ENCODE peak calls at places on chromosomes 3 and 15, in five cellular contexts. One of them, this sample, is unnamed.

GRCh38 chr3:135965506-135966348 is at the start of gene PPP2R3A:
- DNase-seq in neural progenitor cell: peak; percentile 98
- DNase-seq in HCT116: peak; percentile 64
- DNase-seq in PC-3: peak; percentile 69
- DNase-seq in MM.1S: peak; percentile 73
- DNase-seq in this sample: peak; percentile 91

GRCh38 chr3:186810597-186810996 is 4.3 kb upstream of the RFC4 start:
- DNase-seq in neural progenitor cell: no peak
- DNase-seq in HCT116: no peak
- DNase-seq in PC-3: no peak
- DNase-seq in MM.1S: no peak
- DNase-seq in this sample: no peak

GRCh38 chr15:42157981-42158765 is 1.7 kb upstream of the PLA2G4F start:
- DNase-seq in neural progenitor cell: no peak
- DNase-seq in HCT116: no peak
- DNase-seq in PC-3: peak; percentile 13
- DNase-seq in MM.1S: no peak
- DNase-seq in this sample: peak; percentile 88

GRCh38 chr3:101963902-101964362 is 114.6 kb downstream of the NFKBIZ start:
- DNase-seq in neural progenitor cell: no peak
- DNase-seq in HCT116: no peak
- DNase-seq in PC-3: peak; percentile 82
- DNase-seq in MM.1S: no peak
- DNase-seq in this sample: peak; percentile 86

GRCh38 chr15:51907136-51907862 is 64.3 kb downstream of the LEO1 start:
- DNase-seq in neural progenitor cell: no peak
- DNase-seq in HCT116: peak; percentile 96
- DNase-seq in PC-3: peak; percentile 98
- DNase-seq in MM.1S: no peak
- DNase-seq in this sample: peak; percentile 61

GRCh38 chr15:81380203-81380602 is 6.2 kb upstream of the TMC3 start:
- DNase-seq in neural progenitor cell: no peak
- DNase-seq in HCT116: no peak
- DNase-seq in PC-3: no peak
- DNase-seq in MM.1S: no peak
- DNase-seq in this sample: no peak

GRCh38 chr3:182436547-182436946 is 356.8 kb upstream of the ATP11B start:
- DNase-seq in neural progenitor cell: no peak
- DNase-seq in HCT116: no peak
- DNase-seq in PC-3: peak; percentile 83
- DNase-seq in MM.1S: no peak
- DNase-seq in this sample: no peak

GRCh38 chr3:171813897-171814460 is 3.7 kb upstream of the PLD1 start:
- DNase-seq in neural progenitor cell: no peak
- DNase-seq in HCT116: no peak
- DNase-seq in PC-3: no peak
- DNase-seq in MM.1S: no peak
- DNase-seq in this sample: peak; percentile 48

GRCh38 chr3:44948239-44948638 is 27.7 kb downstream of the ZDHHC3 start:
- DNase-seq in neural progenitor cell: no peak
- DNase-seq in HCT116: no peak
- DNase-seq in PC-3: no peak
- DNase-seq in MM.1S: no peak
- DNase-seq in this sample: no peak

GRCh38 chr3:188568750-188569149 is 414.8 kb downstream of the LPP start:
- DNase-seq in neural progenitor cell: no peak
- DNase-seq in HCT116: no peak
- DNase-seq in PC-3: no peak
- DNase-seq in MM.1S: no peak
- DNase-seq in this sample: peak; percentile 30

GRCh38 chr15:67158367-67158766 is 93.0 kb downstream of the SMAD3 start:
- DNase-seq in neural progenitor cell: no peak
- DNase-seq in HCT116: no peak
- DNase-seq in PC-3: no peak
- DNase-seq in MM.1S: no peak
- DNase-seq in this sample: no peak
- H3K9ac ChIP-seq in neural progenitor cell: no peak overlapping the region
- H3K9ac ChIP-seq in HCT116: no peak overlapping the region
- H3K9ac ChIP-seq in PC-3: no peak overlapping the region
- H3K9ac ChIP-seq in MM.1S: no peak overlapping the region
- H3K9ac ChIP-seq in this sample: no peak overlapping the region

GRCh38 chr3:66304293-66304692 is 83.5 kb downstream of the SLC25A26 start:
- DNase-seq in neural progenitor cell: no peak
- DNase-seq in HCT116: no peak
- DNase-seq in PC-3: no peak
- DNase-seq in MM.1S: no peak
- DNase-seq in this sample: no peak

GRCh38 chr3:66302288-66302687 is 81.5 kb downstream of the SLC25A26 start:
- DNase-seq in neural progenitor cell: no peak
- DNase-seq in HCT116: no peak
- DNase-seq in PC-3: no peak
- DNase-seq in MM.1S: no peak
- DNase-seq in this sample: peak; percentile 15

GRCh38 chr3:66299893-66300292 is 79.1 kb downstream of the SLC25A26 start:
- DNase-seq in neural progenitor cell: no peak
- DNase-seq in HCT116: no peak
- DNase-seq in PC-3: no peak
- DNase-seq in MM.1S: no peak
- DNase-seq in this sample: no peak

GRCh38 chr3:66298591-66298990 is 77.8 kb downstream of the SLC25A26 start:
- DNase-seq in neural progenitor cell: no peak
- DNase-seq in HCT116: no peak
- DNase-seq in PC-3: no peak
- DNase-seq in MM.1S: peak; percentile 18
- DNase-seq in this sample: no peak

DNA sequence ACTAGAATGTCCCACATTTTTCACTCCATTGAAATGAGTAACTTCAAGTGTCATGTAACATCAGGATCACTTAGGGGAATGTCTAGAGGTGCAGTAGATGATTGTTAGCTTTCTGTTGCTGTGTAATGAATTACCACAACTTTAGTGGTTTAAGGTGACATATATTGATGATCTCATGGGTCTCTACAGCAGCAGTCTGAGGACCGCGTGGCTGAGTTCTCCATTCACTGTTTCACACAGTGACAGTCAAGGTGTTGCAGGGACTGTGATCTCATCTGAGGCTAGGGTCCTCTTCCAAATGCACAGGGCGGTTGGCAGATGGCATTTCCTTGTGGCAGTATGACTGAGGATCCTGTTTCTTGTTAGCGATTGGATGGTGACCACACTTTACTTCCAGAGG is 82.8 kb downstream of the SLC25A26 start:
- DNase-seq in neural progenitor cell: no peak
- DNase-seq in HCT116: no peak
- DNase-seq in PC-3: no peak
- DNase-seq in MM.1S: no peak
- DNase-seq in this sample: no peak
- TF ChIP-seq EZH2phosphoT487 in neural progenitor cell: no peak
- TF ChIP-seq EZH2phosphoT487 in HCT116: no peak
- TF ChIP-seq EZH2phosphoT487 in PC-3: no peak
- TF ChIP-seq EZH2phosphoT487 in MM.1S: no peak
- TF ChIP-seq EZH2phosphoT487 in this sample: no peak

DNA sequence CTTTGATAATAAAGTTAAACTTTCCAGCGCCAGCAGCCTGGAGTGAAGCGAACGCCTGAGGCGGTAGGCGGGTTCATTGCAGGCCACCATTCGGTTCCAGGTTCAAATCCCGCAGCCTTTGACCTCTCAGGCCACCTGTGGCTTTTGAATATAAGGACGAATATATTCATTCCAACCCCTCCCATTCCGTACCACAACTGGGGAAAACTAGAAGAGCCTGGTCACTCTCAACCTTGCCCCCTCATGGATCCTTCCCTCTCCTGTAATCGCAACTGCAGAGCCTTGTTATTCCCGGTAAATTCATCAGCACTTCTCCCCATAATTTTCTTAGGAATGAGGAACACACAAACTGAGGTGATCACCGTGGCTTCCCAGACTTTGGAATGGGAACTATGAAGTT is 35.2 kb downstream of the ZIC4 start:
- DNase-seq in neural progenitor cell: no peak
- DNase-seq in HCT116: no peak
- DNase-seq in PC-3: no peak
- DNase-seq in MM.1S: no peak
- DNase-seq in this sample: no peak
- H3K27me3 ChIP-seq in neural progenitor cell: peaks cover 100% of the 10 kb centered on the region
- H3K27me3 ChIP-seq in HCT116: peaks cover 6% of the 10 kb centered on the region
- H3K27me3 ChIP-seq in PC-3: peaks cover 92% of the 10 kb centered on the region
- H3K27me3 ChIP-seq in MM.1S: no peaks in the 10 kb centered on the region
- H3K27me3 ChIP-seq in this sample: peaks cover 94% of the 10 kb centered on the region

GRCh38 chr15:63093486-63094205 is 28.0 kb upstream of the LACTB start:
- DNase-seq in neural progenitor cell: peak; percentile 87
- DNase-seq in HCT116: peak; percentile 65
- DNase-seq in PC-3: peak; percentile 74
- DNase-seq in MM.1S: peak; percentile 63
- DNase-seq in this sample: peak; percentile 82
- H3K9ac ChIP-seq in neural progenitor cell: no peak overlapping the region
- H3K9ac ChIP-seq in HCT116: no peak overlapping the region
- H3K9ac ChIP-seq in PC-3: no peak overlapping the region
- H3K9ac ChIP-seq in MM.1S: no peak overlapping the region
- H3K9ac ChIP-seq in this sample: peak overlapping the region; percentile 42

GRCh38 chr3:15204005-15204404 is 2.0 kb upstream of the CAPN7 start:
- DNase-seq in neural progenitor cell: peak; percentile 7
- DNase-seq in HCT116: no peak
- DNase-seq in PC-3: peak; percentile 77
- DNase-seq in MM.1S: no peak
- DNase-seq in this sample: peak; percentile 75
- TF ChIP-seq EZH2phosphoT487 in neural progenitor cell: no peak
- TF ChIP-seq EZH2phosphoT487 in HCT116: no peak
- TF ChIP-seq EZH2phosphoT487 in PC-3: no peak
- TF ChIP-seq EZH2phosphoT487 in MM.1S: no peak
- TF ChIP-seq EZH2phosphoT487 in this sample: no peak

GRCh38 chr15:36883705-36884355 is 216.5 kb downstream of the MEIS2 start:
- DNase-seq in neural progenitor cell: peak; percentile 97
- DNase-seq in HCT116: peak; percentile 63
- DNase-seq in PC-3: peak; percentile 88
- DNase-seq in MM.1S: peak; percentile 81
- DNase-seq in this sample: peak; percentile 93
- H3K27me3 ChIP-seq in neural progenitor cell: peaks cover 100% of the 10 kb centered on the region
- H3K27me3 ChIP-seq in HCT116: no peaks in the 10 kb centered on the region
- H3K27me3 ChIP-seq in PC-3: peaks cover 45% of the 10 kb centered on the region
- H3K27me3 ChIP-seq in MM.1S: peaks cover 8% of the 10 kb centered on the region
- H3K27me3 ChIP-seq in this sample: peaks cover 11% of the 10 kb centered on the region

GRCh38 chr15:63088532-63089245 is 33.0 kb upstream of the LACTB start:
- DNase-seq in neural progenitor cell: no peak
- DNase-seq in HCT116: no peak
- DNase-seq in PC-3: no peak
- DNase-seq in MM.1S: no peak
- DNase-seq in this sample: no peak

GRCh38 chr15:63091679-63092078 is 30.0 kb upstream of the LACTB start:
- DNase-seq in neural progenitor cell: no peak
- DNase-seq in HCT116: no peak
- DNase-seq in PC-3: no peak
- DNase-seq in MM.1S: no peak
- DNase-seq in this sample: no peak

GRCh38 chr15:63089260-63090043 is 32.2 kb upstream of the LACTB start:
- DNase-seq in neural progenitor cell: no peak
- DNase-seq in HCT116: no peak
- DNase-seq in PC-3: peak; percentile 34
- DNase-seq in MM.1S: no peak
- DNase-seq in this sample: peak; percentile 96

GRCh38 chr15:63090502-63091286 is 31.0 kb upstream of the LACTB start:
- DNase-seq in neural progenitor cell: no peak
- DNase-seq in HCT116: no peak
- DNase-seq in PC-3: no peak
- DNase-seq in MM.1S: no peak
- DNase-seq in this sample: no peak

DNA sequence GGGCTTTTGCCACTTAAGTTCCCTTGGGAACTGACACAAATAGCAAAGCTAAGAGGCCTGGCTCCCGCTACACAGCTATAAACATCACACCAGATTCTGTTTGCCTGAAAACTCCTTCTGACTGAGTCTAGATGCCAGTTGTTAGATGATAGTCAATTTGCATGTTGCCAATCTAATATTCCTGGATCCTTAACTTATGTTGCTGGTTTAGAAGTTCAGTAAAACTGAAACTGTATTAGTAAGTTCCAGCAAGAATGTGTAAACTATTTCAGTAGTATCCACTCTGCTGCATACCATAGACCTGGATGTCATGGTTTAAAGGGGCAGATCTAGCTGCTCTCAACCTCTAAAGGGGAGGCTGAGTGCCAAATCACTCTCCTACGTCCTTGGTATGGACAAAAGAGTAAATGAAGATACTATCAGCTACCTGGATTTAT is 27.1 kb upstream of the LACTB start:
- DNase-seq in neural progenitor cell: no peak
- DNase-seq in HCT116: no peak
- DNase-seq in PC-3: no peak
- DNase-seq in MM.1S: no peak
- DNase-seq in this sample: peak; percentile 81
- H3K9ac ChIP-seq in neural progenitor cell: no peak overlapping the region
- H3K9ac ChIP-seq in HCT116: no peak overlapping the region
- H3K9ac ChIP-seq in PC-3: no peak overlapping the region
- H3K9ac ChIP-seq in MM.1S: no peak overlapping the region
- H3K9ac ChIP-seq in this sample: peak overlapping the region; percentile 42

DNA sequence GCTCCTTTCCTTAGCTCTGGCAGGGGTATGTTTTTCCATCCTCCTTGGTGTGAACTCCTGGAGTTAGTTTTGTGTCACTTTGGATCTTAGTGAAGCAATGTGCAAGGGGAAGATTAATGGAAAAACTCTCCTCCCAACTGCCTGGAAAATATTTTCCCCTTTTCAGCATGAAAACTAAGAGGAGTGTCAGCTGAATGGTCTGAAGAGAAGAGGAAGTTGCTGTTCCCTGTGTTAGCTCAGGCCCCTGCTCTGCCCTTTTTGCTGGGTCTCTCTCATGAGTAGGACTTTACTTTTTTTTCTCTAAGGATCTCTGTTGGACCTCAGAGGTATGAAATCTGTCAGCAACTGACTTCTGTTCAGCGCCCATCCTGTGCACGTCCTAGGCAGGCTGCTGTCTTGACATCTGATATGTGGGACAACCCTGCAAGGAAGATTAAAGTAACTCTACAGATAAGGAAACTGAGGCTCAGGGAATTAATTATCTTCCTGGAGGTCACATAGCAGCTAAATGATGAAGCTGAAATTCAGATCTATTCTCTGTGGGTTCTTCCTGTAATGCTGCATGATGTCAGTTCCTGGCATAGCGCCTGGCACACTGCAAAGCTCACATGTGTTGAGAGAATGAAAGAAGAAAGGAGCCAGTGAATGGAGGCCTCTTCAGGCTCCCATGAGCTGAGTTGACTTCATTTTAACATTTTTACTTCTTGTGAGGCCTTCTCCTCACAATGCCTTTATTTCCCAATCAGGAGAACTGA is 109.6 kb upstream of the GALNT15 start:
- DNase-seq in neural progenitor cell: no peak
- DNase-seq in HCT116: no peak
- DNase-seq in PC-3: peak; percentile 53
- DNase-seq in MM.1S: no peak
- DNase-seq in this sample: peak; percentile 92
- TF ChIP-seq EZH2phosphoT487 in neural progenitor cell: no peak
- TF ChIP-seq EZH2phosphoT487 in HCT116: no peak
- TF ChIP-seq EZH2phosphoT487 in PC-3: no peak
- TF ChIP-seq EZH2phosphoT487 in MM.1S: no peak
- TF ChIP-seq EZH2phosphoT487 in this sample: no peak